ENCODE peak calls at places on chromosomes 2 and 18, in nine cellular contexts. B is transverse colon, A is iris pigment epithelial cell, U is pons, W is NCI-H774, E is naive B cell, N is cardiac muscle cell, Q is GM20000, O is neural crest cell. J is an unnamed sample.

GRCh38 chr2:167689444-167689843 is 558.0 kb downstream of the STK39 start:
- DNase-seq in B (no peak), A (no peak), U (no peak), W (no peak), E (no peak), N (no peak), Q (no peak), O (no peak), J (no peak)

GRCh38 chr2:42851740-42852250 is 59.4 kb upstream of the HAAO start:
- DNase-seq in B (no peak), A (no peak), U (no peak), W (no peak), E (no peak), N (no peak), Q (no peak), O (no peak), J (no peak)

GRCh38 chr18:28062446-28062845 is 114.5 kb downstream of the CDH2 start:
- DNase-seq in B (no peak), A (peak; percentile 47), U (no peak), W (no peak), E (no peak), N (no peak), Q (no peak), O (no peak), J (no peak)

GRCh38 chr18:13051950-13052349 is 60.8 kb downstream of the CEP192 start:
- DNase-seq in B (no peak), A (no peak), U (no peak), W (no peak), E (peak; percentile 66), N (no peak), Q (peak; percentile 7), O (no peak), J (peak; percentile 70)

GRCh38 chr18:9150116-9150515 is 13.5 kb downstream of the ANKRD12 start:
- DNase-seq in B (no peak), A (no peak), U (no peak), W (no peak), E (no peak), N (no peak), Q (no peak), O (no peak), J (peak; percentile 61)

GRCh38 chr2:118202707-118203303 is 114.5 kb downstream of the INSIG2 start:
- DNase-seq in B (peak; percentile 34), A (peak; percentile 43), U (no peak), W (peak; percentile 18), E (peak; percentile 42), N (peak; percentile 78), Q (peak; percentile 58), O (peak; percentile 65), J (peak; percentile 80)

GRCh38 chr2:102060792-102061191 is 69.0 kb downstream of the IL1R2 start:
- DNase-seq in B (no peak), A (no peak), U (no peak), W (no peak), E (no peak), N (no peak), Q (no peak), O (no peak), J (no peak)

GRCh38 chr2:42117923-42118758 is 51.0 kb upstream of the EML4 start:
- DNase-seq in B (no peak), A (peak; percentile 58), U (peak; percentile 83), W (no peak), E (peak; percentile 80), N (no peak), Q (no peak), O (no peak), J (peak; percentile 91)

GRCh38 chr2:62284471-62284870 is 88.6 kb downstream of the B3GNT2 start:
- DNase-seq in B (no peak), A (no peak), U (no peak), W (no peak), E (no peak), N (no peak), Q (no peak), O (no peak), J (no peak)

GRCh38 chr2:220966636-220967035 is 605.5 kb downstream of the EPHA4 start:
- DNase-seq in B (no peak), A (peak; percentile 83), U (no peak), W (no peak), E (no peak), N (no peak), Q (no peak), O (no peak), J (no peak)

GRCh38 chr2:119826370-119826961 is 66.7 kb downstream of the PTPN4 start:
- DNase-seq in B (peak; percentile 19), A (peak; percentile 44), U (peak; percentile 60), W (no peak), E (no peak), N (peak; percentile 27), Q (peak; percentile 28), O (peak; percentile 15), J (peak; percentile 77)

GRCh38 chr2:236875906-236876505 is 209.7 kb upstream of the COPS8 start:
- DNase-seq in B (no peak), A (no peak), U (no peak), W (no peak), E (no peak), N (no peak), Q (no peak), O (no peak), J (no peak)

GRCh38 chr2:232420463-232421188 is 14.0 kb downstream of the ALPG start:
- DNase-seq in B (peak; percentile 47), A (peak; percentile 22), U (no peak), W (peak; percentile 56), E (no peak), N (peak; percentile 60), Q (no peak), O (no peak), J (no peak)

GRCh38 chr18:8889479-8889878 is 184.1 kb downstream of the MTCL1 start:
- DNase-seq in B (no peak), A (peak; percentile 78), U (no peak), W (no peak), E (no peak), N (no peak), Q (no peak), O (no peak), J (no peak)

GRCh38 chr18:54023471-54023870 is 201.0 kb downstream of the MBD2 start:
- DNase-seq in B (no peak), A (peak; percentile 90), U (no peak), W (no peak), E (no peak), N (no peak), Q (no peak), O (no peak), J (no peak)

GRCh38 chr2:239153806-239154591 is 246.8 kb downstream of the HDAC4 start:
- DNase-seq in B (no peak), A (no peak), U (no peak), W (no peak), E (no peak), N (no peak), Q (no peak), O (no peak), J (no peak)

GRCh38 chr2:43225788-43226557 is 433 bp downstream of the ZFP36L2 start:
- DNase-seq in B (no peak), A (peak; percentile 77), U (peak; percentile 51), W (peak; percentile 34), E (peak; percentile 77), N (peak; percentile 75), Q (peak; percentile 93), O (peak; percentile 68), J (peak; percentile 76)

GRCh38 chr2:205763708-205764501 is 81.6 kb downstream of the NRP2 start:
- DNase-seq in B (peak; percentile 72), A (peak; percentile 92), U (no peak), W (peak; percentile 67), E (peak; percentile 13), N (peak; percentile 57), Q (peak; percentile 27), O (peak; percentile 78), J (peak; percentile 80)

GRCh38 chr2:53515435-53516332 is 251.9 kb upstream of the CHAC2 start:
- DNase-seq in B (no peak), A (no peak), U (no peak), W (no peak), E (no peak), N (peak; percentile 29), Q (no peak), O (no peak), J (peak; percentile 49)

GRCh38 chr2:38376346-38376682 is 759 bp downstream of the ATL2 start:
- DNase-seq in B (peak; percentile 63), A (peak; percentile 78), U (peak; percentile 68), W (peak; percentile 11), E (no peak), N (peak; percentile 79), Q (peak; percentile 69), O (no peak), J (no peak)

GRCh38 chr2:172084734-172085459 is 410 bp upstream of the DLX1 start:
- DNase-seq in B (peak; percentile 69), A (peak; percentile 94), U (peak; percentile 47), W (peak; percentile 94), E (no peak), N (peak; percentile 90), Q (peak; percentile 90), O (peak; percentile 82), J (peak; percentile 96)

GRCh38 chr2:102063948-102064678 is 72.4 kb downstream of the IL1R2 start:
- DNase-seq in B (peak; percentile 81), A (peak; percentile 100), U (peak; percentile 51), W (no peak), E (no peak), N (peak; percentile 91), Q (no peak), O (no peak), J (no peak)

GRCh38 chr18:72866901-72867701 is 686 bp downstream of the NETO1 start:
- DNase-seq in B (no peak), A (no peak), U (no peak), W (peak; percentile 15), E (peak; percentile 27), N (peak; percentile 62), Q (peak; percentile 36), O (peak; percentile 21), J (no peak)

GRCh38 chr18:8706981-8707940 is 1.9 kb downstream of the MTCL1 start:
- DNase-seq in B (no peak), A (peak; percentile 80), U (no peak), W (no peak), E (no peak), N (peak; percentile 71), Q (peak; percentile 28), O (peak; percentile 40), J (peak; percentile 43)

GRCh38 chr2:157427922-157428303 is 16.0 kb downstream of the CYTIP start:
- DNase-seq in B (no peak), A (no peak), U (no peak), W (no peak), E (no peak), N (no peak), Q (no peak), O (no peak), J (no peak)

GRCh38 chr2:88724643-88725332 is 33.3 kb downstream of the RPIA start:
- DNase-seq in B (no peak), A (no peak), U (no peak), W (no peak), E (no peak), N (no peak), Q (no peak), O (no peak), J (no peak)

GRCh38 chr2:151186011-151186410 is 75.7 kb downstream of the RBM43 start:
- DNase-seq in B (no peak), A (no peak), U (no peak), W (no peak), E (no peak), N (no peak), Q (no peak), O (no peak), J (no peak)

GRCh38 chr2:43168016-43168369 is 58.4 kb downstream of the ZFP36L2 start:
- DNase-seq in B (no peak), A (no peak), U (no peak), W (no peak), E (no peak), N (no peak), Q (no peak), O (no peak), J (no peak)

GRCh38 chr2:228094377-228094921 is 87.0 kb downstream of the SPHKAP start:
- DNase-seq in B (no peak), A (no peak), U (no peak), W (no peak), E (no peak), N (no peak), Q (no peak), O (no peak), J (no peak)

GRCh38 chr2:191927991-191928390 is 81.1 kb upstream of the CAVIN2 start:
- DNase-seq in B (no peak), A (peak; percentile 60), U (no peak), W (peak; percentile 10), E (no peak), N (no peak), Q (no peak), O (no peak), J (no peak)

GRCh38 chr2:106667478-106668077 is 180.4 kb downstream of the CD8B2 start:
- DNase-seq in B (no peak), A (no peak), U (no peak), W (no peak), E (no peak), N (no peak), Q (no peak), O (no peak), J (no peak)